ENCODE peak calls at places on chromosomes 13 and 19, in nine cellular contexts. P is kidney epithelial cell, V is K562, Z is body of pancreas, B is HepG2, G is heart right ventricle, D is cardiac fibroblast, U is kidney, E is fibroblast of mammary gland. M is an unnamed sample.

GRCh38 chr19:6242677-6243076 is 37.1 kb downstream of the MLLT1 start:
- DNase-seq in D (no peak), P (no peak), V (no peak), G (no peak), E (no peak), B (no peak), Z (no peak), U (peak), M (no peak)

GRCh38 chr13:103031332-103031873 is 34.8 kb downstream of the SLC10A2 start:
- DNase-seq in D (no peak), Z (no peak), V (no peak), U (no peak), B (no peak), G (no peak), P (no peak), E (peak), M (peak)

GRCh38 chr13:42875448-42876269 is 94.3 kb downstream of the FAM216B start:
- DNase-seq in D (peak), E (peak), B (no peak), P (no peak), U (no peak), G (no peak), V (no peak), Z (no peak), M (no peak)

GRCh38 chr13:50592412-50593145 is 250.9 kb downstream of the DLEU7 start:
- DNase-seq in E (peak), Z (no peak), B (no peak), U (no peak), D (peak), G (no peak), P (peak), V (no peak), M (peak)

GRCh38 chr19:30071871-30072270 is 129.8 kb downstream of the URI1 start:
- DNase-seq in V (no peak), B (no peak), U (peak), D (no peak), Z (no peak), G (no peak), P (no peak), E (no peak), M (no peak)

GRCh38 chr19:14383898-14384669 is 2.8 kb downstream of the ADGRE5 start:
- DNase-seq in V (peak), G (no peak), D (peak), B (no peak), E (peak), Z (peak), U (no peak), P (no peak), M (peak)

GRCh38 chr13:77918391-77919261 is at the start of gene EDNRB:
- DNase-seq in E (peak), D (peak), U (peak), V (no peak), B (no peak), G (peak), Z (peak), P (no peak), M (peak)

GRCh38 chr19:38838208-38838985 is 6.8 kb upstream of the ECH1 start:
- DNase-seq in B (no peak), E (no peak), V (no peak), Z (peak), G (no peak), D (no peak), P (peak), U (no peak), M (peak)

GRCh38 chr13:102452831-102453230 is 51.0 kb upstream of the FGF14 start:
- DNase-seq in U (no peak), E (peak), G (no peak), Z (no peak), B (no peak), V (no peak), D (peak), P (peak), M (no peak)

GRCh38 chr13:94710881-94711560 is 1.3 kb downstream of the SOX21 start:
- DNase-seq in V (peak), E (no peak), P (no peak), D (no peak), G (no peak), U (peak), Z (no peak), B (no peak), M (peak)

GRCh38 chr13:64551755-64552154 is 2678.4 kb downstream of the PCDH9 start:
- DNase-seq in G (no peak), P (peak), V (no peak), E (peak), D (peak), U (no peak), B (no peak), Z (no peak), M (peak)

GRCh38 chr19:12162882-12163806 is at the start of gene ZNF136:
- DNase-seq in E (peak), V (peak), Z (peak), B (peak), U (peak), G (peak), P (peak), D (peak), M (peak)

GRCh38 chr13:91328726-91329125 is 18.8 kb upstream of the MIR17HG start:
- DNase-seq in B (no peak), Z (no peak), V (no peak), U (no peak), G (no peak), E (no peak), D (no peak), P (no peak), M (no peak)

GRCh38 chr13:28100149-28101121 is at the start of gene FLT3:
- DNase-seq in D (peak), P (no peak), G (peak), U (peak), B (no peak), V (no peak), E (peak), Z (peak), M (peak)

GRCh38 chr13:40230833-40231266 is 435.6 kb downstream of the FOXO1 start:
- DNase-seq in P (no peak), D (peak), Z (no peak), V (no peak), U (no peak), B (no peak), E (peak), G (no peak), M (no peak)

GRCh38 chr13:21733475-21734311 is 62.8 kb downstream of the FGF9 start:
- DNase-seq in D (no peak), E (no peak), G (no peak), P (peak), B (no peak), V (no peak), U (no peak), Z (no peak), M (peak)

GRCh38 chr13:75326173-75327131 is 155.5 kb downstream of the TBC1D4 start:
- DNase-seq in P (no peak), B (no peak), V (peak), G (no peak), U (peak), E (peak), D (peak), Z (no peak), M (peak)

GRCh38 chr19:42466521-42467436 is 24.0 kb upstream of the CXCL17 start:
- DNase-seq in B (no peak), U (no peak), P (no peak), E (no peak), Z (no peak), V (no peak), D (peak), G (no peak), M (no peak)

GRCh38 chr13:108944760-108945159 is 315.3 kb downstream of the MYO16 start:
- DNase-seq in V (no peak), D (peak), U (no peak), E (peak), Z (no peak), G (no peak), B (no peak), P (no peak), M (peak)

GRCh38 chr13:25932353-25932752 is 119.5 kb downstream of the SHISA2 start:
- DNase-seq in E (no peak), P (no peak), Z (no peak), G (no peak), D (no peak), V (no peak), U (no peak), B (no peak), M (no peak)

GRCh38 chr19:1247747-1248453 is 483 bp upstream of the MIDN start:
- DNase-seq in Z (peak), B (peak), P (no peak), D (peak), V (peak), U (peak), E (peak), G (peak), M (peak)

GRCh38 chr19:9673912-9674668 is 810 bp downstream of the ZNF562 start:
- DNase-seq in V (no peak), B (peak), G (no peak), U (no peak), E (peak), Z (no peak), D (peak), P (no peak), M (peak)

GRCh38 chr19:6023085-6023682 is 45.2 kb upstream of the RANBP3 start:
- DNase-seq in G (no peak), D (peak), Z (no peak), U (peak), E (peak), P (peak), B (no peak), V (no peak), M (peak)

GRCh38 chr13:44231786-44232516 is 141.7 kb upstream of the SERP2 start:
- DNase-seq in B (peak), G (peak), D (peak), Z (peak), P (peak), U (peak), E (peak), V (no peak), M (peak)

GRCh38 chr13:34207872-34208271 is 389.9 kb downstream of the RFC3 start:
- DNase-seq in Z (no peak), U (no peak), E (peak), V (no peak), B (no peak), G (no peak), D (peak), P (no peak), M (no peak)

GRCh38 chr13:36421447-36421846 is 10.8 kb upstream of the CCNA1 start:
- DNase-seq in B (no peak), Z (no peak), E (peak), V (no peak), G (no peak), D (peak), P (no peak), U (no peak), M (peak)

GRCh38 chr13:73703606-73704005 is 430.6 kb downstream of the KLF12 start:
- DNase-seq in G (no peak), V (no peak), U (no peak), B (no peak), E (no peak), P (no peak), D (no peak), Z (no peak), M (peak)

GRCh38 chr19:6739884-6740588 is 556 bp downstream of the TRIP10 start:
- DNase-seq in D (no peak), G (peak), B (no peak), Z (peak), V (peak), E (no peak), P (no peak), U (no peak), M (no peak)

GRCh38 chr13:35086667-35087066 is 144.6 kb downstream of the NBEA start:
- DNase-seq in D (no peak), U (no peak), E (peak), B (no peak), P (no peak), Z (no peak), G (no peak), V (no peak), M (peak)

GRCh38 chr19:16659832-16660708 is at the start of gene SMIM7:
- DNase-seq in Z (peak), E (peak), B (peak), D (peak), G (peak), U (peak), V (peak), P (peak), M (peak)
- TF ChIP-seq CTCF in Z (no peak), E (no peak), B (peak), D (no peak), G (no peak), U (no peak), V (peak), P (peak), M (no peak)

DNA sequence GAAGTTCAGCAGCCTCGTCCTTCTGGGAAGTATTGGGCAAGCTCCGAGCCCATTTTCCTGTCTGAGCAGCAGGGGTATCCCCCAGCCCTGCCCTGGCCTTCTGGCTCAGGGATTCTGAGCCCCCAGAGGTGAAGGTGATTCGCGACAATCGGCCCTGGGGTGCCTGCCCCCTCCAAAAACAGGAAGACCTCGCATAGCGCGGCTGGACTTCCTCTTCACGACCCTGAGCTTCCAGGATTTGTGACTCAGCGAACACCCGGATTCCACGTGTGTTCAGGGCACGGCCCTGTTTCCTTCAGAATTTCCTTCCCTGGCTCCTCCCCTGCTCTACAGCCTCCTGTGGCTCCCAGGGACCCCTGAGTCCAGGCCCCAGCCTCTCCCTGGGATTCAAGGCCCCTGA is at the start of gene SEMA6B:
- DNase-seq in V (no peak), E (no peak), G (no peak), D (peak), U (no peak), B (no peak), P (no peak), Z (peak), M (no peak)
- H3K4me3 ChIP-seq in V (no peak), E (no peak), G (peak), D (peak), U (peak), B (no peak), P (no peak), Z (no peak), M (no peak)

DNA sequence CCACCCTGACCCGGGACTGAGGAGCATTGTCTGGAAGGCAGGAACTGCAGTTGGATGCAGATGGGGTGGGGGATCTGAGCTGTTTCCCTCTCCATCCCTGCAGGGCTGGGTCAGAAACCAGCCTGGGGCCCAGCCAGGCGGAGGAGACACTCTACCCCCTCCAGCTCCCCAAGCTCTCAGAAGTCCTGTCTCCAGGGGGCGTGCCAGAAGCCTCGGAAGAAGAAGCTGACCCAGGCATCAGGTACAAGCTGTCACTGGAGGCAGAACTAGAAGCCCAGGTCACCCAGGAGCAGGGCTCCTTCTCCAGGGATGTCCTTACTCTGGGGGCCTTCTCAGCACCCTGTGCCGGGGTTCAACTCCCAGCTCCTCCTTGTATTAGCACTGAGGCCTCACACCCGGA is 15.5 kb downstream of the SIX5 start:
- DNase-seq in P (no peak), B (no peak), G (no peak), U (no peak), E (no peak), D (no peak), V (no peak), Z (no peak), M (no peak)
- TF ChIP-seq CTCF in P (no peak), B (peak), G (no peak), U (no peak), E (no peak), D (no peak), V (peak), Z (no peak), M (no peak)

DNA sequence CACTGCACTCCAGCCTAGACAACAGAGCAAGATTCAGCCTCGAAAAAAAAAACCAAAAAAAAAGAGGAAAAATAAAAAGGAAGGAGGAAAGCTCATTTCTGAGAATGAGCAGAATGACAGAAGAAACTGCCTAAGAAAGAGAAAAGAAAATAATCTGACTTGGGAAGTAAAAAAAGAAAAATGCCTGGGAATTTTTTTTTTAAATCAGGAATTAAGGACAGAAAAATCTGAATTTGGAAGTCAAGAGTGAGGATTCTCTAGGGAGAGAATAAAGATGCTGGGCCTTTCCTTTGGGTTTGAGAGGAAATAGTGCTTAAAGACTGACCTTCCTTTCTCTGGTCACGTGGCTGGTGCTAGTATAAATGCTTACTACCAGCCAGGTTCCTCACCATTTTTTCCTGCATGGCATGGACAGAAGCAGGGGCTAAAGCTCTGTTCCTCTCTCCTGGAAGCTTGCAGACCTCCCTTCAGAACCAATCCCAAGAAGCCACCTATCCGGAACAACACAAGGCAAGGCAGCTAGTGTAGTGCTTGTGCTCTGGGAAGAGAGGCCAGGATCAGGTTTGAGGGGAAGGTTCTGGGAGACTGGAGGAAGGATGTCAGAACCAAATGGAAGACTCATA is at the start of gene FFAR2:
- DNase-seq in Z (no peak), P (no peak), G (no peak), U (no peak), V (no peak), E (no peak), D (no peak), B (no peak), M (no peak)
- H3K4me3 ChIP-seq in Z (no peak), P (no peak), G (no peak), U (no peak), V (no peak), E (no peak), D (no peak), B (no peak), M (no peak)

GRCh38 chr19:47848425-47848824 is 10.6 kb upstream of the TPRX2 start:
- DNase-seq in P (no peak), E (no peak), V (no peak), U (no peak), D (no peak), G (no peak), Z (no peak), B (no peak), M (no peak)

GRCh38 chr19:47854459-47854858 is 4.6 kb upstream of the TPRX2 start:
- DNase-seq in D (no peak), G (no peak), U (no peak), B (no peak), P (no peak), V (no peak), E (no peak), Z (no peak), M (no peak)

GRCh38 chr19:47853003-47853402 is 6.0 kb upstream of the TPRX2 start:
- DNase-seq in E (no peak), U (no peak), B (no peak), P (no peak), G (no peak), V (no peak), Z (no peak), D (no peak), M (no peak)

GRCh38 chr19:47848871-47849473 is 10.1 kb upstream of the TPRX2 start:
- DNase-seq in E (peak), U (no peak), P (no peak), G (peak), V (peak), D (peak), B (peak), Z (peak), M (no peak)
- TF ChIP-seq CTCF in E (peak), U (peak), P (no peak), G (peak), V (peak), D (peak), B (peak), Z (peak), M (peak)

DNA sequence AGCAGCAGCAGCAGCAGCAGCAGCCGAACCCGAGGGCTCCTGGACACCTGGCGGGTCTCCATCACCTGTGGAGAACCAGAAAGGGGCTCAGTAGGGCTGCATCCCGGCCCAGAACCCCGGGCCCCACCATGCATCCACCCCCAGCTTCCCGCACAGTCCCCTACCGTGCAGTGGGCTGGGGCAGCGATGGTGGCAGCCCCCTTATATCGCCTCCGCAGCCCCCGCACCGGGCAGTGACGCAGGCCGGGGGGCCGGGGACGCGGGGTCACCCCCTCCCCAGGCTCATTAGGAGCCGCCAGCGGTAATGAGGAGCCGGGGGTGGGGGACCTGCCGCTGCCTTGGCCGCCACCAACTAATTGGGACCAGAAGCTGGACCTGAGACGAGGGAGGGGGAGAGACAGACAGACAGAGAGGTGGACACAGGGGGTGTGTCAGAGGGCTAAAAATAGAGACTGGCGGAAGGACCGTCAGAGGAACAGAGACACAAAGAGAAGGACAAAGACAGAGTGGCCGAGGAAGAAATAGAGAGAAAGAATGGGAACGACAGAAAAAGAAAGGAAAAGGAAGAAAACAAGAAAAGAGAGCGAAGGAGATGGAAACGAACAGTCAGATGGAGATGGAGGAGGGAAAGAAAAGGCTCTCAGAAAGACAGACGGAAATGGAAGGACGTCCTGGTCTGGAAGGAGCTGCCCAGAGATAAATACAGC is at the start of gene PTH2:
- DNase-seq in Z (no peak), E (no peak), V (no peak), P (no peak), B (no peak), G (no peak), D (no peak), U (no peak), M (no peak)
- H3K4me3 ChIP-seq in Z (no peak), E (no peak), V (peak), P (no peak), B (no peak), G (peak), D (no peak), U (no peak), M (no peak)

GRCh38 chr13:110388141-110388943 is 81.3 kb downstream of the COL4A2 start:
- DNase-seq in E (peak), U (peak), D (peak), G (peak), B (no peak), P (no peak), Z (no peak), V (no peak), M (peak)
- TF ChIP-seq CTCF in E (no peak), U (no peak), D (no peak), G (no peak), B (no peak), P (no peak), Z (no peak), V (no peak), M (no peak)

GRCh38 chr19:35897706-35898451 is 2.5 kb downstream of the NFKBID start:
- DNase-seq in B (no peak), P (no peak), V (no peak), D (no peak), G (no peak), Z (no peak), E (no peak), U (peak), M (no peak)
- H3K4me3 ChIP-seq in B (no peak), P (peak), V (no peak), D (peak), G (peak), Z (no peak), E (peak), U (peak), M (peak)